ENCODE peak calls at places on chromosomes 4 and X, in seven cellular contexts. One of them, this sample, is unnamed.

GRCh38 chrX:138886769-138887168 is 175.3 kb upstream of the FGF13 start:
- DNase-seq in H9: no peak
- DNase-seq in mesenchymal stem cell: no peak
- DNase-seq in H1: no peak
- DNase-seq in trophoblast cell: no peak
- DNase-seq in IMR-90: no peak
- DNase-seq in neuronal stem cell: no peak
- DNase-seq in this sample: no peak

GRCh38 chrX:40171513-40172168 is 73.9 kb upstream of the BCOR start:
- DNase-seq in H1: no peak
- DNase-seq in IMR-90: no peak
- DNase-seq in H9: peak
- DNase-seq in neuronal stem cell: no peak
- DNase-seq in mesenchymal stem cell: peak
- DNase-seq in trophoblast cell: no peak
- DNase-seq in this sample: peak

GRCh38 chr4:186192068-186192751 is 843 bp downstream of the CYP4V2 start:
- DNase-seq in H1: no peak
- DNase-seq in mesenchymal stem cell: peak
- DNase-seq in trophoblast cell: peak
- DNase-seq in IMR-90: peak
- DNase-seq in H9: peak
- DNase-seq in neuronal stem cell: peak
- DNase-seq in this sample: peak

GRCh38 chr4:48949518-48950207 is 36.4 kb upstream of the CWH43 start:
- DNase-seq in H1: no peak
- DNase-seq in H9: no peak
- DNase-seq in trophoblast cell: no peak
- DNase-seq in mesenchymal stem cell: no peak
- DNase-seq in IMR-90: no peak
- DNase-seq in neuronal stem cell: no peak
- DNase-seq in this sample: no peak

GRCh38 chr4:183186803-183187202 is 87.7 kb downstream of the WWC2 start:
- DNase-seq in neuronal stem cell: no peak
- DNase-seq in H9: no peak
- DNase-seq in H1: no peak
- DNase-seq in trophoblast cell: no peak
- DNase-seq in IMR-90: no peak
- DNase-seq in mesenchymal stem cell: no peak
- DNase-seq in this sample: no peak

GRCh38 chr4:1075809-1076524 is 37.4 kb downstream of the RNF212 start:
- DNase-seq in neuronal stem cell: no peak
- DNase-seq in IMR-90: no peak
- DNase-seq in H1: no peak
- DNase-seq in H9: no peak
- DNase-seq in mesenchymal stem cell: no peak
- DNase-seq in trophoblast cell: no peak
- DNase-seq in this sample: no peak

GRCh38 chr4:170271723-170272122 is 182.0 kb upstream of the AADAT start:
- DNase-seq in IMR-90: no peak
- DNase-seq in H9: no peak
- DNase-seq in trophoblast cell: no peak
- DNase-seq in neuronal stem cell: no peak
- DNase-seq in mesenchymal stem cell: no peak
- DNase-seq in H1: no peak
- DNase-seq in this sample: no peak

GRCh38 chr4:121154103-121154515 is 10.0 kb downstream of the TNIP3 start:
- DNase-seq in H9: no peak
- DNase-seq in H1: no peak
- DNase-seq in trophoblast cell: no peak
- DNase-seq in mesenchymal stem cell: no peak
- DNase-seq in neuronal stem cell: no peak
- DNase-seq in IMR-90: no peak
- DNase-seq in this sample: no peak

GRCh38 chr4:26000274-26000950 is 86.4 kb downstream of the SMIM20 start:
- DNase-seq in trophoblast cell: no peak
- DNase-seq in IMR-90: peak
- DNase-seq in neuronal stem cell: no peak
- DNase-seq in H1: no peak
- DNase-seq in mesenchymal stem cell: peak
- DNase-seq in H9: no peak
- DNase-seq in this sample: peak

GRCh38 chr4:3760346-3760745 is 5.8 kb upstream of the ADRA2C start:
- DNase-seq in trophoblast cell: no peak
- DNase-seq in IMR-90: no peak
- DNase-seq in H1: no peak
- DNase-seq in mesenchymal stem cell: no peak
- DNase-seq in neuronal stem cell: no peak
- DNase-seq in H9: no peak
- DNase-seq in this sample: no peak

GRCh38 chr4:148653681-148654080 is 211.5 kb upstream of the NR3C2 start:
- DNase-seq in mesenchymal stem cell: no peak
- DNase-seq in H9: no peak
- DNase-seq in IMR-90: no peak
- DNase-seq in H1: no peak
- DNase-seq in trophoblast cell: peak
- DNase-seq in neuronal stem cell: no peak
- DNase-seq in this sample: peak

GRCh38 chrX:15854080-15854655 is 445 bp downstream of the AP1S2 start:
- DNase-seq in IMR-90: no peak
- DNase-seq in mesenchymal stem cell: peak
- DNase-seq in trophoblast cell: no peak
- DNase-seq in H9: peak
- DNase-seq in neuronal stem cell: peak
- DNase-seq in H1: no peak
- DNase-seq in this sample: peak

GRCh38 chr4:176547005-176547404 is 227.2 kb downstream of the SPCS3 start:
- DNase-seq in trophoblast cell: no peak
- DNase-seq in mesenchymal stem cell: peak
- DNase-seq in H1: no peak
- DNase-seq in neuronal stem cell: no peak
- DNase-seq in H9: no peak
- DNase-seq in IMR-90: peak
- DNase-seq in this sample: no peak

DNA sequence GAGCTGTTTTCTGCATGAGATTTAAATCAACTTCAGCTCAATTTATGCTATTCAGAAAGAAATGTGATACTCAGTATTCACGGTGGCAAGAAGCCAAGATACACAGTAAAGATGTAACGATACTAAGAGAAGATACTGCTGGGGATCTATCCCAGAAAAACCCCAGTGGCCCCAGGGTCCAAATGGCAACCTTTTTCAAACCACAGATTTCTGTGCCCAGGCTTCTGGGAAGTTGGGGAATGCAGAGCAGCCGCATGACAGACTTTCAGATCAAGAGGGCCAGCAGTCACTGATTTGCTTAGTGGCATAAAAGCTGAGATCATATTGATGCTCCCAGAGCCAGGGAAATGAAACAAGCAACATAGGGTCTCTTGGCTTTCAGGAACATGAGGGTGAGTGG is 353.9 kb downstream of the AFF2 start:
- DNase-seq in mesenchymal stem cell: no peak
- DNase-seq in neuronal stem cell: no peak
- DNase-seq in IMR-90: no peak
- DNase-seq in H9: no peak
- DNase-seq in H1: no peak
- DNase-seq in trophoblast cell: no peak
- DNase-seq in this sample: no peak
- H3K18ac ChIP-seq in mesenchymal stem cell: no peak
- H3K18ac ChIP-seq in neuronal stem cell: no peak
- H3K18ac ChIP-seq in IMR-90: no peak
- H3K18ac ChIP-seq in H9: no peak
- H3K18ac ChIP-seq in H1: no peak
- H3K18ac ChIP-seq in trophoblast cell: no peak
- H3K18ac ChIP-seq in this sample: no peak

GRCh38 chr4:76036855-76037254 is 985 bp upstream of the CXCL11 start:
- DNase-seq in trophoblast cell: no peak
- DNase-seq in mesenchymal stem cell: no peak
- DNase-seq in neuronal stem cell: no peak
- DNase-seq in H9: peak
- DNase-seq in IMR-90: no peak
- DNase-seq in H1: no peak
- DNase-seq in this sample: no peak

GRCh38 chr4:76035146-76035545 is 724 bp downstream of the CXCL11 start:
- DNase-seq in neuronal stem cell: no peak
- DNase-seq in IMR-90: no peak
- DNase-seq in trophoblast cell: no peak
- DNase-seq in H1: no peak
- DNase-seq in mesenchymal stem cell: no peak
- DNase-seq in H9: no peak
- DNase-seq in this sample: no peak

GRCh38 chr4:76035799-76036389 is at the start of gene CXCL11:
- DNase-seq in H9: no peak
- DNase-seq in neuronal stem cell: no peak
- DNase-seq in mesenchymal stem cell: no peak
- DNase-seq in trophoblast cell: no peak
- DNase-seq in H1: no peak
- DNase-seq in IMR-90: peak
- DNase-seq in this sample: no peak
- H3K18ac ChIP-seq in H9: peak
- H3K18ac ChIP-seq in neuronal stem cell: no peak
- H3K18ac ChIP-seq in mesenchymal stem cell: no peak
- H3K18ac ChIP-seq in trophoblast cell: no peak
- H3K18ac ChIP-seq in H1: no peak
- H3K18ac ChIP-seq in IMR-90: no peak
- H3K18ac ChIP-seq in this sample: no peak

DNA sequence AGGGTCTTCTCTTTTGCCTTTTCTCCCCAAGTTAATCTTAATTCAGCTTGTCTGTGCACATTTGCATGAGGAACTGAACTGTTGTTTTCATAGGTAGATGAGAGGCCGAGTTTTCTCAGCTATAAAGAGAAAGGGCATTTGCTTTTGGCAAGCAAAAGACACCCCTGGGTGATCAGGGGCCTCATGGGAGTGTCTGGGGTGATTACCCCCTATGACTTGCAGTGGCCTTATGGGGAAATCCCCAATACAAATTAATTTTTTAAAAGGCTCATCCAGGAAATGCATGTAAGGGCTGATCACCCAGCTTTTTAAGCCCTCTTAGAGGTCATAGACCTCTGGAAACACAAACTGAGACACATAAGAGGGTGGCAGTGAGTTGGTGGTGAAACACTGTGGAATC is 56.4 kb upstream of the HMX1 start:
- DNase-seq in IMR-90: no peak
- DNase-seq in H1: no peak
- DNase-seq in H9: no peak
- DNase-seq in neuronal stem cell: no peak
- DNase-seq in trophoblast cell: no peak
- DNase-seq in mesenchymal stem cell: no peak
- DNase-seq in this sample: no peak
- H3K18ac ChIP-seq in IMR-90: no peak
- H3K18ac ChIP-seq in H1: no peak
- H3K18ac ChIP-seq in H9: no peak
- H3K18ac ChIP-seq in neuronal stem cell: no peak
- H3K18ac ChIP-seq in trophoblast cell: no peak
- H3K18ac ChIP-seq in mesenchymal stem cell: no peak
- H3K18ac ChIP-seq in this sample: no peak

GRCh38 chrX:130625381-130625780 is 223.6 kb downstream of the RBMX2 start:
- DNase-seq in neuronal stem cell: no peak
- DNase-seq in trophoblast cell: no peak
- DNase-seq in H9: no peak
- DNase-seq in H1: no peak
- DNase-seq in mesenchymal stem cell: no peak
- DNase-seq in IMR-90: no peak
- DNase-seq in this sample: no peak

GRCh38 chrX:130626521-130626920 is 224.7 kb downstream of the RBMX2 start:
- DNase-seq in IMR-90: peak
- DNase-seq in trophoblast cell: no peak
- DNase-seq in neuronal stem cell: no peak
- DNase-seq in H9: no peak
- DNase-seq in mesenchymal stem cell: no peak
- DNase-seq in H1: no peak
- DNase-seq in this sample: no peak

GRCh38 chrX:130628522-130628921 is 226.7 kb downstream of the RBMX2 start:
- DNase-seq in H9: no peak
- DNase-seq in H1: no peak
- DNase-seq in mesenchymal stem cell: no peak
- DNase-seq in neuronal stem cell: peak
- DNase-seq in IMR-90: no peak
- DNase-seq in trophoblast cell: no peak
- DNase-seq in this sample: no peak

GRCh38 chrX:130623508-130623907 is 221.7 kb downstream of the RBMX2 start:
- DNase-seq in H1: no peak
- DNase-seq in trophoblast cell: no peak
- DNase-seq in H9: no peak
- DNase-seq in mesenchymal stem cell: no peak
- DNase-seq in IMR-90: no peak
- DNase-seq in neuronal stem cell: no peak
- DNase-seq in this sample: no peak
- H3K18ac ChIP-seq in H1: no peak
- H3K18ac ChIP-seq in trophoblast cell: no peak
- H3K18ac ChIP-seq in H9: no peak
- H3K18ac ChIP-seq in mesenchymal stem cell: no peak
- H3K18ac ChIP-seq in IMR-90: no peak
- H3K18ac ChIP-seq in neuronal stem cell: no peak
- H3K18ac ChIP-seq in this sample: no peak

DNA sequence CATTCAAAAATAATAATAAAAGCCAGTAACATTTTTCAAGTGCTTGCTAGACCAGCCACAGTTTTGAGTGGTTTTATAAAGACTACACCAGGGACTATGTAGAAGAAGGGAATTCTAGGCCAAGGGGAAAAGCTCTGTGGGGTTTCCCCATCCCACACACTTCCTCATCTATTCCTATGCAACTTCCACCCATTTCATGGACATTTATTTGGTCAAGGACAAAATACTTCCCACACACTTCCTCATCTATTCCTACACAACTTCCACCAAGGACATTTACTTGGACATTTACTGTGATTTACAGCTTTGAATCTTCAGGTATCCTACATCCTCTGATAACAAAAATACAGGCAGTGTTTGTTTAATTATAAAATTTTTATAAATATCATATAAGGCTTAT is 86.5 kb upstream of the KLF3 start:
- DNase-seq in IMR-90: no peak
- DNase-seq in H1: no peak
- DNase-seq in mesenchymal stem cell: no peak
- DNase-seq in trophoblast cell: no peak
- DNase-seq in neuronal stem cell: no peak
- DNase-seq in H9: no peak
- DNase-seq in this sample: no peak
- H3K18ac ChIP-seq in IMR-90: no peak
- H3K18ac ChIP-seq in H1: no peak
- H3K18ac ChIP-seq in mesenchymal stem cell: no peak
- H3K18ac ChIP-seq in trophoblast cell: no peak
- H3K18ac ChIP-seq in neuronal stem cell: no peak
- H3K18ac ChIP-seq in H9: no peak
- H3K18ac ChIP-seq in this sample: no peak

GRCh38 chr4:146153964-146154536 is 21.5 kb upstream of the LSM6 start:
- DNase-seq in mesenchymal stem cell: no peak
- DNase-seq in H1: no peak
- DNase-seq in IMR-90: no peak
- DNase-seq in H9: no peak
- DNase-seq in neuronal stem cell: no peak
- DNase-seq in trophoblast cell: no peak
- DNase-seq in this sample: no peak
- H3K18ac ChIP-seq in mesenchymal stem cell: no peak
- H3K18ac ChIP-seq in H1: no peak
- H3K18ac ChIP-seq in IMR-90: no peak
- H3K18ac ChIP-seq in H9: no peak
- H3K18ac ChIP-seq in neuronal stem cell: no peak
- H3K18ac ChIP-seq in trophoblast cell: no peak
- H3K18ac ChIP-seq in this sample: no peak

GRCh38 chr4:141240259-141240658 is 19.6 kb downstream of the ZNF330 start:
- DNase-seq in IMR-90: no peak
- DNase-seq in trophoblast cell: no peak
- DNase-seq in H1: no peak
- DNase-seq in neuronal stem cell: no peak
- DNase-seq in mesenchymal stem cell: no peak
- DNase-seq in H9: no peak
- DNase-seq in this sample: no peak
- H3K18ac ChIP-seq in IMR-90: no peak
- H3K18ac ChIP-seq in trophoblast cell: no peak
- H3K18ac ChIP-seq in H1: no peak
- H3K18ac ChIP-seq in neuronal stem cell: no peak
- H3K18ac ChIP-seq in mesenchymal stem cell: no peak
- H3K18ac ChIP-seq in H9: no peak
- H3K18ac ChIP-seq in this sample: no peak